ENCODE peak calls at places on chromosomes 13 and 19, in four cellular contexts. W is ovary, B is endothelial cell of umbilical vein, Y is A549. L is an unnamed sample.

GRCh38 chr13:85535306-85535705 is 263.9 kb downstream of the SLITRK6 start:
- DNase-seq in W (no peak), B (no peak), Y (no peak), L (no peak)

GRCh38 chr13:23433171-23434153 is at the start of gene SACS:
- DNase-seq in B (peak; percentile 61), Y (peak; percentile 26), W (no peak), L (no peak)

GRCh38 chr13:109684836-109685602 is 101.4 kb downstream of the IRS2 start:
- DNase-seq in B (no peak), Y (no peak), W (peak; percentile 52), L (no peak)

GRCh38 chr13:32639502-32640105 is 53.4 kb downstream of the PDS5B start:
- DNase-seq in W (peak; percentile 74), Y (peak; percentile 57), B (peak; percentile 67), L (peak; percentile 73)

GRCh38 chr13:21934309-21934708 is 263.4 kb downstream of the FGF9 start:
- DNase-seq in B (no peak), Y (no peak), W (no peak), L (no peak)

GRCh38 chr13:99702687-99703319 is 201.5 kb downstream of the TM9SF2 start:
- DNase-seq in Y (no peak), B (no peak), W (no peak), L (no peak)

GRCh38 chr13:62997038-62997619 is 1581.5 kb upstream of the PCDH20 start:
- DNase-seq in B (no peak), W (no peak), Y (no peak), L (no peak)

GRCh38 chr19:19750842-19751790 is 18.2 kb upstream of the ZNF14 start:
- DNase-seq in W (no peak), B (no peak), Y (no peak), L (no peak)

GRCh38 chr13:32300920-32301319 is 14.2 kb downstream of the ZAR1L start:
- DNase-seq in W (no peak), B (no peak), Y (no peak), L (no peak)

GRCh38 chr19:7366701-7367420 is 18.1 kb downstream of the ARHGEF18 start:
- DNase-seq in B (peak; percentile 32), W (no peak), Y (peak; percentile 70), L (peak; percentile 27)

GRCh38 chr13:113291997-113292862 is 4.8 kb upstream of the LAMP1 start:
- DNase-seq in W (no peak), Y (no peak), B (peak; percentile 46), L (peak; percentile 23)

GRCh38 chr13:75345191-75345590 is 136.8 kb downstream of the TBC1D4 start:
- DNase-seq in B (peak; percentile 86), W (no peak), Y (no peak), L (no peak)

GRCh38 chr19:32691952-32692726 is 518 bp downstream of the NUDT19 start:
- DNase-seq in W (peak; percentile 37), Y (peak; percentile 85), B (peak; percentile 83), L (peak; percentile 80)

GRCh38 chr19:39506944-39507714 is 7.8 kb upstream of the SELENOV start:
- DNase-seq in W (no peak), B (peak; percentile 69), Y (peak; percentile 94), L (peak; percentile 53)

GRCh38 chr19:58181902-58182576 is 822 bp upstream of the ZNF274 start:
- DNase-seq in Y (peak; percentile 82), W (peak; percentile 37), B (peak; percentile 30), L (peak; percentile 86)

GRCh38 chr13:59394526-59394925 is 769.2 kb downstream of the DIAPH3 start:
- DNase-seq in B (peak; percentile 54), W (no peak), Y (no peak), L (no peak)

GRCh38 chr13:113802090-113802531 is 43.1 kb downstream of the TMEM255B start:
- DNase-seq in Y (peak; percentile 31), W (peak; percentile 61), B (no peak), L (no peak)

GRCh38 chr13:113080361-113080831 is 25.2 kb upstream of the F7 start:
- DNase-seq in W (no peak), Y (no peak), B (no peak), L (no peak)

GRCh38 chr19:18292810-18293641 is 11.6 kb upstream of the JUND start:
- DNase-seq in W (peak; percentile 94), Y (peak; percentile 92), B (peak; percentile 70), L (peak; percentile 80)

GRCh38 chr13:76512676-76513277 is 373.4 kb downstream of the KCTD12 start:
- DNase-seq in B (peak; percentile 98), Y (peak; percentile 4), W (no peak), L (peak; percentile 33)

GRCh38 chr19:51295382-51296126 is 15.9 kb upstream of the IGLON5 start:
- DNase-seq in W (no peak), Y (no peak), B (no peak), L (no peak)

GRCh38 chr19:1278074-1278473 is 2.7 kb downstream of the FAM174C start:
- DNase-seq in B (no peak), Y (no peak), W (peak; percentile 33), L (no peak)

GRCh38 chr13:106133025-106133424 is 402.4 kb downstream of the EFNB2 start:
- DNase-seq in W (no peak), B (peak; percentile 77), Y (no peak), L (no peak)

GRCh38 chr19:39937094-39937493 is 2.7 kb upstream of the FCGBP start:
- DNase-seq in B (no peak), W (no peak), Y (no peak), L (no peak)

GRCh38 chr13:38223093-38223492 is 126.6 kb upstream of the UFM1 start:
- DNase-seq in W (no peak), B (peak; percentile 13), Y (no peak), L (peak; percentile 3)

GRCh38 chr19:51142119-51142518 is at the start of gene SIGLEC7:
- DNase-seq in Y (no peak), W (no peak), B (no peak), L (no peak)

GRCh38 chr19:32717496-32717895 is 2.1 kb upstream of the TDRD12 start:
- DNase-seq in B (no peak), Y (no peak), W (no peak), L (no peak)

GRCh38 chr19:28061111-28061510 is 1151.8 kb downstream of the UQCRFS1 start:
- DNase-seq in B (no peak), W (no peak), Y (no peak), L (no peak)

GRCh38 chr13:37956536-37956935 is 87.0 kb upstream of the TRPC4 start:
- DNase-seq in Y (no peak), B (no peak), W (no peak), L (peak; percentile 42)

GRCh38 chr13:79767126-79767525 is 286.2 kb downstream of the NDFIP2 start:
- DNase-seq in W (no peak), Y (no peak), B (peak; percentile 73), L (no peak)

GRCh38 chr13:107847406-107847805 is 367.9 kb downstream of the LIG4 start:
- DNase-seq in B (no peak), Y (no peak), W (no peak), L (no peak)

GRCh38 chr19:6378498-6378897 is 2.8 kb upstream of the PSPN start:
- DNase-seq in Y (no peak), W (no peak), B (peak; percentile 0), L (no peak)

GRCh38 chr13:104372128-104372527 is 1305.9 kb upstream of the SLC10A2 start:
- DNase-seq in B (no peak), W (no peak), Y (no peak), L (no peak)

GRCh38 chr19:1107655-1108261 is 4.0 kb downstream of the GPX4 start:
- DNase-seq in B (no peak), Y (no peak), W (no peak), L (no peak)

GRCh38 chr13:57820924-57821323 is 189.4 kb downstream of the PCDH17 start:
- DNase-seq in W (no peak), Y (no peak), B (no peak), L (no peak)

GRCh38 chr13:42047561-42048322 is 706 bp upstream of the DGKH start:
- DNase-seq in W (peak; percentile 50), Y (peak; percentile 64), B (peak; percentile 63), L (peak; percentile 52)
- TF ChIP-seq POLR2A in W (no peak), Y (peak; percentile 26), B (peak; percentile 60), L (no peak)

GRCh38 chr19:2791440-2791839 is 6.1 kb downstream of the THOP1 start:
- DNase-seq in Y (no peak), W (no peak), B (no peak), L (no peak)

GRCh38 chr19:2790194-2790556 is 4.9 kb downstream of the THOP1 start:
- DNase-seq in W (no peak), Y (no peak), B (no peak), L (no peak)

GRCh38 chr19:2793126-2793525 is 7.8 kb downstream of the THOP1 start:
- DNase-seq in W (no peak), B (no peak), Y (no peak), L (no peak)

GRCh38 chr19:2791876-2792275 is 6.6 kb downstream of the THOP1 start:
- DNase-seq in W (no peak), B (no peak), Y (no peak), L (no peak)

GRCh38 chr19:2790557-2791271 is 5.4 kb downstream of the THOP1 start:
- DNase-seq in B (no peak), W (peak; percentile 86), Y (no peak), L (no peak)
- TF ChIP-seq POLR2A in B (no peak), W (no peak), Y (no peak), L (no peak)

GRCh38 chr19:9608912-9609311 is 12.1 kb downstream of the ZNF561 start:
- DNase-seq in B (no peak), W (no peak), Y (no peak), L (no peak)
- TF ChIP-seq POLR2A in B (no peak), W (no peak), Y (no peak), L (peak; percentile 20)

GRCh38 chr19:45768644-45769053 is 403 bp downstream of the SIX5 start:
- DNase-seq in Y (peak; percentile 79), B (no peak), W (no peak), L (peak; percentile 72)

GRCh38 chr19:45769821-45770191 is 754 bp upstream of the SIX5 start:
- DNase-seq in Y (peak; percentile 70), B (no peak), W (peak; percentile 78), L (peak; percentile 84)

GRCh38 chr19:45769054-45769782 is at the start of gene SIX5:
- DNase-seq in Y (peak; percentile 100), W (peak; percentile 99), B (peak; percentile 100), L (peak; percentile 99)

GRCh38 chr19:45771331-45771933 is 2.4 kb upstream of the SIX5 start:
- DNase-seq in B (no peak), Y (no peak), W (peak; percentile 63), L (no peak)

DNA sequence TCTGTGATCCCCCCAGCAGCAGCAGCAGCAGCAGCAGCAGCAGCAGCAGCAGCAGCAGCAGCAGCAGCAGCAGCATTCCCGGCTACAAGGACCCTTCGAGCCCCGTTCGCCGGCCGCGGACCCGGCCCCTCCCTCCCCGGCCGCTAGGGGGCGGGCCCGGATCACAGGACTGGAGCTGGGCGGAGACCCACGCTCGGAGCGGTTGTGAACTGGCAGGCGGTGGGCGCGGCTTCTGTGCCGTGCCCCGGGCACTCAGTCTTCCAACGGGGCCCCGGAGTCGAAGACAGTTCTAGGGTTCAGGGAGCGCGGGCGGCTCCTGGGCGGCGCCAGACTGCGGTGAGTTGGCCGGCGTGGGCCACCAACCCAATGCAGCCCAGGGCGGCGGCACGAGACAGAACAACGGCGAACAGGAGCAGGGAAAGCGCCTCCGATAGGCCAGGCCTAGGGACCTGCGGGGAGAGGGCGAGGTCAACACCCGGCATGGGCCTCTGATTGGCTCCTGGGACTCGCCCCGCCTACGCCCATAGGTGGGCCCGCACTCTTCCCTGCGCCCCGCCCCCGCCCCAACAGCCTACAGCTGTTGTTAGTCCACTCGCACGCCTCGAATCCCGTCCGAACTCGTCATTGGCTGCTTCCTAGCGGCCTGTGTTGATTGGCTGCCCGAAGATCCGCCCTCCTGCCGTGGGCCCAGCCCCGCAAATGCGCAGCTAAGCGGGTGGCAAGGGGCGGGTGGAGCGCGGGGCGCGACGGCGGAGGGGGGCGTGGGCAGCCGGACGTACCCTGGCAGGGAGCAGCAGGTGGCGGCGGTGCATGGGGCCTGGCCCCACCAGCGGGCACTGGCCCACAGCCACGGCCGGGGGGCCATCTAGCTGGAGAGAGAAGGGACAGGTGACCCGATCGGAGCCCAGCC is 1.4 kb upstream of the SIX5 start:
- DNase-seq in W (peak; percentile 97), Y (peak; percentile 100), B (peak; percentile 98), L (peak; percentile 98)
- TF ChIP-seq POLR2A in W (peak; percentile 20), Y (peak; percentile 32), B (peak; percentile 70), L (peak; percentile 63)